ENCODE peak calls at places on chromosomes 16 and 17, in seven cellular contexts. Y is testis; S is HT1080; B is stimulated activated CD8-positive, alpha-beta memory T cell treated with anti-CD3 and anti-CD28 coated beads, Interleukin-7, amount 100 ng/mL, for 1 hour; N is HuH-7; X is lung microvascular endothelial cell; J is effector memory CD4-positive, alpha-beta T cell. F is an unnamed sample.

GRCh38 chr16:28984619-28985135 is at the start of gene LAT:
- DNase-seq in Y (no peak), S (peak), B (peak), N (no peak), X (peak), J (peak), F (peak)

GRCh38 chr16:72467157-72467759 is 295.3 kb upstream of the PMFBP1 start:
- DNase-seq in Y (peak), S (peak), B (no peak), N (peak), X (peak), J (no peak), F (no peak)

GRCh38 chr16:80718480-80719220 is 85.7 kb downstream of the CDYL2 start:
- DNase-seq in Y (peak), S (peak), B (no peak), N (peak), X (peak), J (no peak), F (no peak)

GRCh38 chr17:29566473-29567361 is at the start of gene ABHD15:
- DNase-seq in Y (peak), S (peak), B (peak), N (peak), X (peak), J (peak), F (peak)

GRCh38 chr16:84040206-84040822 is 2.3 kb downstream of the SLC38A8 start:
- DNase-seq in Y (no peak), S (no peak), B (no peak), N (no peak), X (no peak), J (no peak), F (no peak)

GRCh38 chr17:42107597-42108576 is 4.6 kb downstream of the DHX58 start:
- DNase-seq in Y (peak), S (no peak), B (peak), N (peak), X (peak), J (peak), F (peak)

GRCh38 chr17:1998426-1998784 is 26.7 kb downstream of the RTN4RL1 start:
- DNase-seq in Y (no peak), S (no peak), B (no peak), N (no peak), X (no peak), J (no peak), F (no peak)

GRCh38 chr17:59333845-59334244 is 2.4 kb downstream of the YPEL2 start:
- DNase-seq in Y (no peak), S (no peak), B (no peak), N (no peak), X (no peak), J (no peak), F (no peak)

GRCh38 chr16:73040136-73040535 is 7.8 kb downstream of the ZFHX3 start:
- DNase-seq in Y (no peak), S (no peak), B (no peak), N (no peak), X (no peak), J (no peak), F (no peak)

GRCh38 chr16:68396481-68396880 is 51.8 kb downstream of the SMPD3 start:
- DNase-seq in Y (peak), S (no peak), B (peak), N (peak), X (peak), J (peak), F (peak)

GRCh38 chr16:79402356-79402755 is 198.2 kb downstream of the MAF start:
- DNase-seq in Y (no peak), S (no peak), B (no peak), N (no peak), X (no peak), J (no peak), F (no peak)

GRCh38 chr17:37741334-37742113 is 3.3 kb downstream of the HNF1B start:
- DNase-seq in Y (no peak), S (no peak), B (no peak), N (no peak), X (no peak), J (no peak), F (no peak)

GRCh38 chr17:77352441-77352840 is 211.7 kb downstream of the SEC14L1 start:
- DNase-seq in Y (peak), S (no peak), B (no peak), N (no peak), X (no peak), J (no peak), F (no peak)

GRCh38 chr16:11072420-11073153 is 128.2 kb downstream of the CLEC16A start:
- DNase-seq in Y (no peak), S (no peak), B (no peak), N (no peak), X (no peak), J (no peak), F (no peak)

GRCh38 chr16:252366-253337 is 18.0 kb downstream of the FAM234A start:
- DNase-seq in Y (no peak), S (no peak), B (no peak), N (no peak), X (peak), J (no peak), F (no peak)

GRCh38 chr17:40491486-40491885 is 9.9 kb downstream of the TNS4 start:
- DNase-seq in Y (no peak), S (no peak), B (no peak), N (no peak), X (no peak), J (no peak), F (no peak)

GRCh38 chr16:85182286-85182685 is 70.0 kb upstream of the CIBAR2 start:
- DNase-seq in Y (no peak), S (no peak), B (no peak), N (no peak), X (no peak), J (no peak), F (no peak)

GRCh38 chr17:71501716-71502115 is 619.1 kb upstream of the SOX9 start:
- DNase-seq in Y (no peak), S (no peak), B (no peak), N (no peak), X (no peak), J (no peak), F (no peak)